ENCODE peak calls at places on chromosomes 1 and 21, in nine cellular contexts. Q is pancreas, R is thoracic aorta, I is stomach, Z is astrocyte, L is right lobe of liver, V is Peyer's patch, F is IMR-90, A is neural progenitor cell. G is an unnamed sample.

GRCh38 chr1:6105218-6105679 is 59.6 kb downstream of the KCNAB2 start:
- DNase-seq in Q (peak; percentile 44), V (no peak), Z (no peak), L (peak; percentile 24), F (no peak), A (no peak), R (no peak), I (no peak), G (peak; percentile 63)

GRCh38 chr21:26388731-26389231 is 184.3 kb downstream of the CYYR1 start:
- DNase-seq in V (no peak), Q (no peak), R (no peak), Z (peak; percentile 33), L (no peak), F (peak; percentile 38), I (no peak), A (no peak), G (no peak)

GRCh38 chr21:45443595-45444181 is 38.7 kb downstream of the COL18A1 start:
- DNase-seq in A (no peak), I (no peak), Z (no peak), R (no peak), V (no peak), F (no peak), Q (no peak), L (peak; percentile 64), G (no peak)

GRCh38 chr1:199945591-199945990 is 81.9 kb upstream of the NR5A2 start:
- DNase-seq in R (no peak), Q (no peak), V (no peak), Z (no peak), I (no peak), L (no peak), A (no peak), F (no peak), G (no peak)

GRCh38 chr1:30756545-30757195 is 904 bp downstream of the LAPTM5 start:
- DNase-seq in F (peak; percentile 82), Q (no peak), L (peak; percentile 78), Z (peak; percentile 94), R (peak; percentile 10), A (no peak), I (peak; percentile 58), V (peak; percentile 90), G (peak; percentile 88)

GRCh38 chr1:38600905-38601304 is 258.7 kb downstream of the RRAGC start:
- DNase-seq in R (no peak), Z (no peak), A (no peak), V (no peak), F (no peak), L (no peak), I (no peak), Q (no peak), G (no peak)

GRCh38 chr1:244730153-244730933 is 77.4 kb downstream of the DESI2 start:
- DNase-seq in A (peak; percentile 63), L (peak; percentile 56), Q (peak; percentile 72), V (no peak), Z (peak; percentile 51), F (peak; percentile 49), I (peak; percentile 64), R (no peak), G (peak; percentile 84)

GRCh38 chr1:115838805-115839705 is 1.9 kb downstream of the NHLH2 start:
- DNase-seq in A (peak; percentile 67), I (peak; percentile 31), Z (no peak), F (no peak), V (no peak), Q (peak; percentile 68), L (peak; percentile 60), R (no peak), G (no peak)

GRCh38 chr1:209389258-209389657 is 194.3 kb upstream of the CAMK1G start:
- DNase-seq in Q (no peak), I (no peak), A (no peak), L (no peak), V (no peak), F (peak; percentile 94), Z (peak; percentile 98), R (no peak), G (no peak)

GRCh38 chr21:32335601-32336575 is 37.2 kb downstream of the MRAP start:
- DNase-seq in Q (no peak), A (no peak), I (no peak), L (no peak), R (no peak), V (no peak), F (peak; percentile 14), Z (peak; percentile 57), G (no peak)

GRCh38 chr1:230205719-230206198 is 138.7 kb downstream of the GALNT2 start:
- DNase-seq in V (no peak), F (peak; percentile 65), R (no peak), I (peak; percentile 67), A (no peak), L (no peak), Q (no peak), Z (peak; percentile 92), G (no peak)

GRCh38 chr1:78070758-78071157 is 25.0 kb downstream of the GIPC2 start:
- DNase-seq in V (no peak), Z (peak; percentile 91), Q (no peak), R (no peak), I (no peak), A (no peak), L (no peak), F (peak; percentile 94), G (no peak)

DNA sequence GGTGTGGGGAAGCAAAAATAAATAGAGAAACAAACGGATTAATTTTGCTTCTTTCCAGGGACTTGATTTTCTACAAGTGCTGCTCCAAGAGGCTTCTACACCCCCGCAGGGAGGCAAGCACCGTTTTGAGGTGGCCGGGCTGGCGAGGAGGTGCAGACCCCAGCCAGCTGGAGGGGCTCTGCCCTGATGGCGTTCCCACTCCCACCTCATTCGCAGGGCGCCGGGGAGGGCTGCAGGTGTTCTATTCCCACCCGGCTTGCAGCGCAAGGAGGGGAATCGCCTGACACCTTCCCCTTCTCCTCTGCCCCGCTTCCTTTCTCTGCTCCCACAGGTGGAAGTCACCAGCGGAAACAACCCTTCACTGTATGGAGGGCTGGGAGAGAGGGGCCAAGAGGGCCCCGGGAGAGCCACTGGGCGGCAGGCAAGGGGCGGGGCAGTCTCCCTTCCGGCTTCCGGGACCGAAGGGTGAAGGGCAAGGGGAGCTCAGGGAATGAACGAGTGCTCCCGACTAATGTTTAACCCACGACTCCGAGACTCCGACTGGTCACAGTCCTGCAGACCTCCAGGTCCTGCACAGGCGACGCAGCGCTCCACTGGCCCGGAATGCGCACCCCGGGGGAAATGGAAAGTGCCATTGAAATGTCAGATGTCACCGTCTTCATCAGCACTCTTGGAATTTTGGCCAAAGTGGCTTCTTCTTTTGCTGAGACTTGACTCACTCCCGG is 29.1 kb downstream of the TEX35 start:
- DNase-seq in F (no peak), A (peak; percentile 53), Z (no peak), Q (peak; percentile 79), I (peak; percentile 65), V (peak; percentile 60), L (peak; percentile 79), R (no peak), G (peak; percentile 88)
- H3K4me1 ChIP-seq in F (peaks cover 46% of the 10 kb centered on the region), A (peaks cover 5% of the 10 kb centered on the region), Z (peaks cover 50% of the 10 kb centered on the region), Q (no peaks in the 10 kb centered on the region), I (peaks cover 36% of the 10 kb centered on the region), V (no peaks in the 10 kb centered on the region), L (peaks cover 25% of the 10 kb centered on the region), R (peaks cover 12% of the 10 kb centered on the region), G (peaks cover 18% of the 10 kb centered on the region)

GRCh38 chr21:41931041-41931451 is 22.8 kb downstream of the C2CD2 start:
- DNase-seq in R (no peak), F (no peak), A (no peak), L (no peak), V (no peak), I (no peak), Z (no peak), Q (no peak), G (peak; percentile 30)

GRCh38 chr21:41932576-41933258 is 21.1 kb downstream of the C2CD2 start:
- DNase-seq in F (peak; percentile 56), A (no peak), Z (peak; percentile 86), V (no peak), L (no peak), Q (no peak), I (no peak), R (no peak), G (no peak)

GRCh38 chr21:41929248-41929647 is 24.6 kb downstream of the C2CD2 start:
- DNase-seq in R (no peak), V (no peak), Z (no peak), F (no peak), A (no peak), Q (no peak), L (no peak), I (no peak), G (no peak)

GRCh38 chr21:41932191-41932575 is 21.6 kb downstream of the C2CD2 start:
- DNase-seq in V (no peak), Q (no peak), L (no peak), I (no peak), Z (peak; percentile 83), R (no peak), F (peak; percentile 88), A (no peak), G (no peak)

DNA sequence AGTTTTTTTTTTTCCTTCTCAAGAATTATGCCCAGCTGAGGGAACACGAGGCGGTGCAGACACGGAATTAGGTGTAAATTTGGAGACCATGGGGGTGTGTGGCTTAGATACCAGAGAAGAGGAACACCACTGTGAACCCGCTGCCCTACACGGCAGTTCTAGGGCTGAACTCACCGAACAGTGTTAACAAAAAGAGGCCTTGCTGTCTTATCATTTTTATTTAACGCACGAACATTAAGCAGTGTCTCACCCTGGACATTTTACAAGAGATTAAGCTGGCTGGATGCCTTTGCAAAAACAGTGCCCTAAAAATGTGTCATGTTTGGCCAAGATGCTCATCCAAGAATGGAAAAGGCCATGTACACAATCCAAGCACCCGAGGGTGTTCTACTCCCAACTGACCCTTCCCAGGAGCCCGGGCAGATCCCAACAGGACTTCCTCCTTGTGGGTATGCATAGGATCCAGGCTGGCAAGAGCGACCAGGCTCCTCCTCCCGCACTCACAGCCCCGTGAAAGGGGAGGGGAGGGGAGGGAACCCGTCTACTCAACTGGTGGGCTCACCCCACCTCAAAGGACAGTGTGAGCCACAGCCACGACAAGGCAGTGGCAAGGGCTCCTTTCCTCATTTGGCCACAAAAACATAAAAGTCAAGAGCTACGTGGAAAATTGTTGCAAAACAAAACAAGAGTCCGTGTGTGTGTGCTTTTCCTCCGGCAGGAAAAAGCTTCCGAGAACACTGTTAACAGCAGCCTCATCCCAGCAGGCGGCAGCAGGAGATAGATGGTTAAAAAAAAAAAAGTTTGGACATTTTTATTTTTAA is 20.3 kb downstream of the C2CD2 start:
- DNase-seq in Z (no peak), L (no peak), V (no peak), I (no peak), F (peak; percentile 56), R (no peak), Q (peak; percentile 49), A (no peak), G (no peak)
- TF ChIP-seq CTCF in Z (peak; percentile 5), L (no peak), V (no peak), I (no peak), F (peak; percentile 54), R (peak; percentile 33), Q (no peak), A (no peak), G (peak; percentile 16)

GRCh38 chr1:226732856-226733291 is 6.2 kb downstream of the ITPKB start:
- DNase-seq in F (no peak), R (no peak), V (no peak), Q (no peak), Z (no peak), I (no peak), A (peak; percentile 37), L (no peak), G (no peak)
- H3K4me1 ChIP-seq in F (peaks cover 2% of the 10 kb centered on the region), R (peaks cover 65% of the 10 kb centered on the region), V (peaks cover 17% of the 10 kb centered on the region), Q (peaks cover 11% of the 10 kb centered on the region), Z (peaks cover 3% of the 10 kb centered on the region), I (peaks cover 93% of the 10 kb centered on the region), A (peaks cover 10% of the 10 kb centered on the region), L (peaks cover 14% of the 10 kb centered on the region), G (peaks cover 93% of the 10 kb centered on the region)

DNA sequence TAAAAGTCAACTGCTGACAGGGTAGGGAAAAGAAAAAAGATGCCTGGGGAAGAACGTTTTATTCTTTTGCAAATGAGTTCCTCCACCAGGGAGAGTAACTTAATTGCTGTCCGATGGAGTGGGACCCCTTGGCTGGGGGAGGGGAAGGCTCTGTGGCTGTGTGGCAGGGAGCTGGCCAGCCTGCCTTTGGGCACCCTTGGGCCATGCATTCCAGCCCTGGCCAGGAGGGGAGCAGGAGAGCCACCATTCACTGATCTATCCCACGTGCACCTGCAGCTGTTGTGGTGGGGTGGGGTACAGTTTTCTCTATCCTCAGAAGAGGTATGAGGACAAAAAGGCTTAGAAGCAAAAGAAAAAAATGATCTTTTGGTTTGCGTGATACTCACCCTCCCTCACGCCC is 116.9 kb downstream of the KCNK1 start:
- DNase-seq in R (no peak), Z (no peak), F (no peak), I (no peak), A (peak; percentile 32), V (no peak), L (no peak), Q (no peak), G (no peak)
- TF ChIP-seq CTCF in R (no peak), Z (no peak), F (no peak), I (no peak), A (peak; percentile 26), V (no peak), L (no peak), Q (no peak), G (no peak)